ENCODE peak calls at places on chromosomes 12 and 14, in six cellular contexts. One of them, this sample, is unnamed.

GRCh38 chr14:31268216-31268615 is 60.6 kb upstream of the HECTD1 start:
- DNase-seq in K562: no peak
- DNase-seq in sigmoid colon: no peak
- DNase-seq in tibial nerve: no peak
- DNase-seq in H1: no peak
- DNase-seq in stomach: no peak
- DNase-seq in this sample: no peak

GRCh38 chr12:28149279-28149678 is 41.0 kb upstream of the CCDC91 start:
- DNase-seq in stomach: no peak
- DNase-seq in H1: no peak
- DNase-seq in tibial nerve: no peak
- DNase-seq in K562: no peak
- DNase-seq in sigmoid colon: no peak
- DNase-seq in this sample: no peak

GRCh38 chr14:42277840-42278239 is 671.2 kb downstream of the LRFN5 start:
- DNase-seq in H1: no peak
- DNase-seq in tibial nerve: no peak
- DNase-seq in stomach: no peak
- DNase-seq in sigmoid colon: no peak
- DNase-seq in K562: no peak
- DNase-seq in this sample: no peak

GRCh38 chr12:132806857-132807256 is 21.8 kb downstream of the GOLGA3 start:
- DNase-seq in H1: no peak
- DNase-seq in stomach: no peak
- DNase-seq in sigmoid colon: no peak
- DNase-seq in tibial nerve: no peak
- DNase-seq in K562: no peak
- DNase-seq in this sample: no peak

GRCh38 chr14:94062344-94062904 is 18.6 kb downstream of the DDX24 start:
- DNase-seq in sigmoid colon: no peak
- DNase-seq in stomach: no peak
- DNase-seq in H1: no peak
- DNase-seq in K562: no peak
- DNase-seq in tibial nerve: no peak
- DNase-seq in this sample: no peak

GRCh38 chr12:53063708-53064612 is 14.1 kb downstream of the TNS2 start:
- DNase-seq in K562: no peak
- DNase-seq in H1: no peak
- DNase-seq in tibial nerve: peak; percentile 81
- DNase-seq in sigmoid colon: peak; percentile 92
- DNase-seq in stomach: no peak
- DNase-seq in this sample: peak; percentile 71

GRCh38 chr14:102212356-102212755 is 72.7 kb downstream of the WDR20 start:
- DNase-seq in tibial nerve: no peak
- DNase-seq in sigmoid colon: peak; percentile 49
- DNase-seq in H1: no peak
- DNase-seq in K562: no peak
- DNase-seq in stomach: no peak
- DNase-seq in this sample: no peak

GRCh38 chr12:49296034-49296835 is 1.3 kb downstream of the PRPH start:
- DNase-seq in H1: no peak
- DNase-seq in sigmoid colon: peak; percentile 57
- DNase-seq in K562: peak; percentile 94
- DNase-seq in tibial nerve: no peak
- DNase-seq in stomach: peak; percentile 57
- DNase-seq in this sample: peak; percentile 60

GRCh38 chr12:85089792-85090191 is 53.6 kb downstream of the LRRIQ1 start:
- DNase-seq in H1: no peak
- DNase-seq in stomach: no peak
- DNase-seq in tibial nerve: no peak
- DNase-seq in K562: no peak
- DNase-seq in sigmoid colon: no peak
- DNase-seq in this sample: no peak

GRCh38 chr14:91367173-91368171 is 50.1 kb downstream of the CCDC88C start:
- DNase-seq in stomach: peak; percentile 85
- DNase-seq in H1: no peak
- DNase-seq in sigmoid colon: no peak
- DNase-seq in tibial nerve: no peak
- DNase-seq in K562: no peak
- DNase-seq in this sample: no peak

DNA sequence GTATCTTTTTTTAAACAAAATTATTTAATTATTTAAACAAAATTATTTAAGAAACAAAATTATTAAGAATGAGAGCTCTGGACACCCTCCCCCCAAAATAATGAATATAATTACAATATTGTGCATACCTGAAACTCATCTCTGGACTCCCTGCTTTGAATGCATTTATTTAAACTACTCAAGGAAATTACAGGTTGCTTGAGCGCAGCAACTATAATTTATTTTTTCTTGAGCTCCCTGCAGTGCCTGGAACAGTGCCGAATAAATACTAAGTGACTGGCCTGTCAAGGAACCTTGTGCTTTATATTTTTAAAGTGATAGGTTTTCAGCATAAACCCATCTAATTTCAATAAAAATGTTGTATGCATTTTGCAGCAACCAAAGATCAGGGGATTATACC is 93.9 kb downstream of the KCNC2 start:
- DNase-seq in H1: no peak
- DNase-seq in tibial nerve: no peak
- DNase-seq in sigmoid colon: no peak
- DNase-seq in stomach: no peak
- DNase-seq in K562: no peak
- DNase-seq in this sample: no peak
- TF ChIP-seq EP300 in H1: no peak
- TF ChIP-seq EP300 in tibial nerve: no peak
- TF ChIP-seq EP300 in sigmoid colon: no peak
- TF ChIP-seq EP300 in stomach: no peak
- TF ChIP-seq EP300 in K562: no peak
- TF ChIP-seq EP300 in this sample: no peak

GRCh38 chr14:105532111-105532623 is 5.8 kb downstream of the TMEM121 start:
- DNase-seq in sigmoid colon: no peak
- DNase-seq in tibial nerve: no peak
- DNase-seq in K562: no peak
- DNase-seq in H1: no peak
- DNase-seq in stomach: no peak
- DNase-seq in this sample: no peak

GRCh38 chr14:105531088-105531957 is 4.9 kb downstream of the TMEM121 start:
- DNase-seq in stomach: no peak
- DNase-seq in tibial nerve: no peak
- DNase-seq in K562: no peak
- DNase-seq in sigmoid colon: peak; percentile 55
- DNase-seq in H1: no peak
- DNase-seq in this sample: no peak

GRCh38 chr14:105529506-105530445 is 3.4 kb downstream of the TMEM121 start:
- DNase-seq in H1: no peak
- DNase-seq in tibial nerve: no peak
- DNase-seq in stomach: peak; percentile 50
- DNase-seq in sigmoid colon: no peak
- DNase-seq in K562: peak; percentile 43
- DNase-seq in this sample: peak; percentile 52

GRCh38 chr14:105528859-105529505 is 2.6 kb downstream of the TMEM121 start:
- DNase-seq in H1: no peak
- DNase-seq in stomach: no peak
- DNase-seq in K562: no peak
- DNase-seq in tibial nerve: no peak
- DNase-seq in sigmoid colon: no peak
- DNase-seq in this sample: no peak

GRCh38 chr14:105530446-105531087 is 4.2 kb downstream of the TMEM121 start:
- DNase-seq in sigmoid colon: no peak
- DNase-seq in H1: no peak
- DNase-seq in stomach: no peak
- DNase-seq in tibial nerve: no peak
- DNase-seq in K562: no peak
- DNase-seq in this sample: no peak
- TF ChIP-seq POLR2A in sigmoid colon: no peak
- TF ChIP-seq POLR2A in H1: no peak
- TF ChIP-seq POLR2A in stomach: no peak
- TF ChIP-seq POLR2A in tibial nerve: no peak
- TF ChIP-seq POLR2A in K562: no peak
- TF ChIP-seq POLR2A in this sample: no peak

DNA sequence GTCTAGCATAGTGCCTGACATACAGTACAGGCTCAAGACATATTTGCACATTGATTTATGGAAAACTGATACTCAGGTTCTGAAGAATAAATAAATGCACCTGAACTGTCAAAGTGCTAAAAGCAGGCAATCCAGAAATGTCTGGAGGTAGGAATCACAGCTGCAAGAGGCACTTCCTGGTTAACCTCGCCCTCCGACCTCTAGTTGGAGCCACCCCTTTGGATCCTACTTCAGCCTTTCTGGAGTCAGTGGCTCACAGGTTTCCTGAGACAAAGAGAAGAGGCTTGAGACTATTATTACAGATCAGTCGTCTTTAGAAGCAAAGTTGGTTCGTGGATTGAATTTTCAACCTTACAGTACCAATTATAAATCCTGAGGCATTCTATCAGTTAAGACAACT is 13.0 kb downstream of the TCP11L2 start:
- DNase-seq in tibial nerve: no peak
- DNase-seq in stomach: no peak
- DNase-seq in K562: no peak
- DNase-seq in sigmoid colon: no peak
- DNase-seq in H1: no peak
- DNase-seq in this sample: no peak
- H3K4me3 ChIP-seq in tibial nerve: no peak overlapping the region
- H3K4me3 ChIP-seq in stomach: no peak overlapping the region
- H3K4me3 ChIP-seq in K562: no peak overlapping the region
- H3K4me3 ChIP-seq in sigmoid colon: no peak overlapping the region
- H3K4me3 ChIP-seq in H1: no peak overlapping the region
- H3K4me3 ChIP-seq in this sample: no peak overlapping the region

GRCh38 chr14:43778956-43779639 is 728.0 kb downstream of the FSCB start:
- DNase-seq in tibial nerve: no peak
- DNase-seq in H1: no peak
- DNase-seq in stomach: no peak
- DNase-seq in K562: no peak
- DNase-seq in sigmoid colon: no peak
- DNase-seq in this sample: no peak
- TF ChIP-seq EP300 in tibial nerve: no peak
- TF ChIP-seq EP300 in H1: no peak
- TF ChIP-seq EP300 in stomach: no peak
- TF ChIP-seq EP300 in K562: no peak
- TF ChIP-seq EP300 in sigmoid colon: no peak
- TF ChIP-seq EP300 in this sample: no peak

GRCh38 chr12:64753427-64753826 is 5.8 kb downstream of the GNS start:
- DNase-seq in stomach: no peak
- DNase-seq in K562: no peak
- DNase-seq in H1: no peak
- DNase-seq in sigmoid colon: no peak
- DNase-seq in tibial nerve: no peak
- DNase-seq in this sample: no peak

GRCh38 chr12:64757778-64758177 is 1.4 kb downstream of the GNS start:
- DNase-seq in stomach: no peak
- DNase-seq in sigmoid colon: no peak
- DNase-seq in K562: no peak
- DNase-seq in H1: no peak
- DNase-seq in tibial nerve: no peak
- DNase-seq in this sample: no peak

GRCh38 chr12:64760808-64761573 is 1.8 kb upstream of the GNS start:
- DNase-seq in sigmoid colon: no peak
- DNase-seq in stomach: no peak
- DNase-seq in H1: no peak
- DNase-seq in tibial nerve: no peak
- DNase-seq in K562: no peak
- DNase-seq in this sample: no peak

GRCh38 chr12:64756371-64756770 is 2.8 kb downstream of the GNS start:
- DNase-seq in sigmoid colon: no peak
- DNase-seq in K562: no peak
- DNase-seq in stomach: no peak
- DNase-seq in tibial nerve: no peak
- DNase-seq in H1: no peak
- DNase-seq in this sample: no peak

GRCh38 chr12:64759035-64759894 is at the start of gene GNS:
- DNase-seq in K562: peak; percentile 98
- DNase-seq in sigmoid colon: peak; percentile 98
- DNase-seq in tibial nerve: peak; percentile 97
- DNase-seq in H1: peak; percentile 75
- DNase-seq in stomach: peak; percentile 97
- DNase-seq in this sample: peak; percentile 99
- TF ChIP-seq POLR2A in K562: peak; percentile 74
- TF ChIP-seq POLR2A in sigmoid colon: no peak
- TF ChIP-seq POLR2A in tibial nerve: peak; percentile 73
- TF ChIP-seq POLR2A in H1: no peak
- TF ChIP-seq POLR2A in stomach: no peak
- TF ChIP-seq POLR2A in this sample: peak; percentile 62

GRCh38 chr14:77024171-77024627 is 4.3 kb downstream of the IRF2BPL start:
- DNase-seq in sigmoid colon: peak; percentile 78
- DNase-seq in H1: no peak
- DNase-seq in stomach: no peak
- DNase-seq in tibial nerve: no peak
- DNase-seq in K562: peak; percentile 40
- DNase-seq in this sample: peak; percentile 61

GRCh38 chr14:77025744-77026165 is 2.8 kb downstream of the IRF2BPL start:
- DNase-seq in stomach: no peak
- DNase-seq in sigmoid colon: no peak
- DNase-seq in tibial nerve: no peak
- DNase-seq in H1: no peak
- DNase-seq in K562: no peak
- DNase-seq in this sample: no peak

GRCh38 chr14:77022219-77022852 is 6.2 kb downstream of the IRF2BPL start:
- DNase-seq in stomach: no peak
- DNase-seq in tibial nerve: no peak
- DNase-seq in H1: no peak
- DNase-seq in K562: no peak
- DNase-seq in sigmoid colon: no peak
- DNase-seq in this sample: no peak

GRCh38 chr14:77026166-77026929 is 2.2 kb downstream of the IRF2BPL start:
- DNase-seq in H1: no peak
- DNase-seq in K562: no peak
- DNase-seq in tibial nerve: no peak
- DNase-seq in sigmoid colon: peak; percentile 81
- DNase-seq in stomach: peak; percentile 52
- DNase-seq in this sample: peak; percentile 64

DNA sequence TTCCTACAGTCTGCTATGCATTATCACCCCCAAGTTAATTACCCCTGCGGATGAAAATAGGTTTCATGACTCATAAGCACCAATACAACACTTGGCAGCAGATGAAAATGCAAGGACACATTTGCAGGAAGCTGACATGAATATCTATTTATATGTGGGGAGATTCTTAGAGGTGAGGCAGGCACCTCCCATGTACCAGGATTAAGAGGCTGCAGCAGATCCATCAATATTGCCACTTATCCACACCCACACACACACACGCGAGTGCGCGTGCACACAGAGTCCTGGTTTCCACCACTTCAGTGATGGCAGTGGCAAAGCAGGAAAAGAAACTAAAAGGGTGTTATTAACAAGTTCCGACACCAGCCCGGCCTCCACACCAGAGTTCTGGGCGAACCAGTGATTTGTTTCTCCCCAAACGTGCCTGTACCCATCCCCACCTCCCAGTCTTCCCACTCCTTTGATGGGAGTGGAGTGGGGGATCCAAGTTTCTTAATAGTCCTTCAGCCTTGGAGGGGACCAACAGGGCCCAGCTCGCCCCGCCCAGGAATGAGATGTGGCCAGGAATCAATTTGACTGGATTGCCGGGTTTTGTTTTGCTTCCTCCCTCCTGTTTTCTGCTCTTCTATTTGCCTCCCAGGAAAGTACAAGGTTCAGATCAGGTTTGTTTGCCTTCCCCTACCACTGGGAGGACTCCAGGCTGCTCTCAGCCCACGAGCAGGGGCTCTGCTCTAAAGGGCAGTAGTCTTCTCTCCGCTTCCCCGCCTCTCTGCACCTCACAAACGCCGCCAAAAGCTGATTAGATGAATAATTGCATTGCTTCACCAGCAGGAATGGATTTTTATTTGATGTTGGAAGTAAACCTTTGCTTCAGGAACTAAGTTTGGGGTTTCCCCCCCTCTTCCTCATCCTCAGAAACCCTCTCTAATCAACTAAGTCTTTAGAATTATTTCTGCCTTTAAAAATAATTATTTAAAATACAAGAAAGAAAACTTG is 5.2 kb downstream of the IRF2BPL start:
- DNase-seq in K562: no peak
- DNase-seq in H1: no peak
- DNase-seq in tibial nerve: no peak
- DNase-seq in stomach: peak; percentile 76
- DNase-seq in sigmoid colon: peak; percentile 76
- DNase-seq in this sample: peak; percentile 77
- H3K4me3 ChIP-seq in K562: no peak overlapping the region
- H3K4me3 ChIP-seq in H1: no peak overlapping the region
- H3K4me3 ChIP-seq in tibial nerve: peak overlapping the region; percentile 19
- H3K4me3 ChIP-seq in stomach: peak overlapping the region; percentile 71
- H3K4me3 ChIP-seq in sigmoid colon: peak overlapping the region; percentile 96
- H3K4me3 ChIP-seq in this sample: peak overlapping the region; percentile 85